ENCODE peak calls at places on chromosomes 3 and 15, in six cellular contexts. B is stimulated activated CD4-positive, alpha-beta T cell treated with anti-CD3 and anti-CD28 coated beads, Interleukin-1b, Interleukin-23, amount 100 ng/mL, for 24 hours; T is activated naive CD4-positive, alpha-beta T cell; D is upper lobe of right lung; J is T-helper 2 cell; F is nucleus accumbens. V is an unnamed sample.

GRCh38 chr3:191244242-191244867 is 45.3 kb downstream of the OSTN start:
- DNase-seq in B (no peak), T (no peak), D (no peak), J (no peak), F (no peak), V (no peak)

GRCh38 chr3:150094150-150094932 is 123.6 kb upstream of the PFN2 start:
- DNase-seq in B (no peak), T (no peak), D (no peak), J (no peak), F (no peak), V (no peak)

GRCh38 chr3:99544819-99545281 is 93.5 kb upstream of the COL8A1 start:
- DNase-seq in B (no peak), T (no peak), D (no peak), J (no peak), F (no peak), V (no peak)

GRCh38 chr3:13881536-13882410 is 1.9 kb upstream of the WNT7A start:
- DNase-seq in B (no peak), T (no peak), D (peak; percentile 45), J (no peak), F (no peak), V (no peak)

GRCh38 chr3:127233371-127233770 is 40.4 kb downstream of the PRR23E start:
- DNase-seq in B (no peak), T (no peak), D (no peak), J (no peak), F (no peak), V (no peak)

GRCh38 chr15:84985158-84985557 is 3.5 kb downstream of the PDE8A start:
- DNase-seq in B (no peak), T (no peak), D (no peak), J (no peak), F (no peak), V (no peak)

GRCh38 chr15:76335129-76335850 is 1.3 kb upstream of the ISL2 start:
- DNase-seq in B (no peak), T (no peak), D (no peak), J (no peak), F (no peak), V (no peak)

GRCh38 chr15:69357773-69358765 is 56.1 kb upstream of the KIF23 start:
- DNase-seq in B (no peak), T (no peak), D (no peak), J (no peak), F (no peak), V (no peak)

GRCh38 chr3:50264389-50264963 is 4.5 kb upstream of the SEMA3B start:
- DNase-seq in B (no peak), T (no peak), D (peak; percentile 89), J (no peak), F (peak; percentile 69), V (no peak)

GRCh38 chr3:65706786-65707568 is 331.7 kb downstream of the MAGI1 start:
- DNase-seq in B (no peak), T (no peak), D (no peak), J (no peak), F (no peak), V (no peak)

GRCh38 chr15:90851114-90851513 is 17.3 kb upstream of the FURIN start:
- DNase-seq in B (no peak), T (no peak), D (no peak), J (no peak), F (no peak), V (peak; percentile 46)

GRCh38 chr3:185455860-185456259 is 43.0 kb downstream of the TMEM41A start:
- DNase-seq in B (no peak), T (no peak), D (no peak), J (no peak), F (no peak), V (no peak)

GRCh38 chr3:150410311-150411105 is 2.4 kb downstream of the TSC22D2 start:
- DNase-seq in B (no peak), T (peak; percentile 15), D (peak; percentile 71), J (peak; percentile 15), F (peak; percentile 19), V (no peak)

GRCh38 chr3:174531262-174531982 is 327.7 kb upstream of the NAALADL2 start:
- DNase-seq in B (no peak), T (no peak), D (no peak), J (no peak), F (no peak), V (no peak)

GRCh38 chr15:89119489-89120478 is 31.5 kb downstream of the ABHD2 start:
- DNase-seq in B (no peak), T (no peak), D (no peak), J (no peak), F (no peak), V (no peak)

GRCh38 chr3:120909602-120909878 is 1.5 kb downstream of the STXBP5L start:
- DNase-seq in B (no peak), T (no peak), D (no peak), J (no peak), F (no peak), V (no peak)

GRCh38 chr3:69095636-69096035 is 10.9 kb downstream of the ARL6IP5 start:
- DNase-seq in B (no peak), T (no peak), D (no peak), J (no peak), F (no peak), V (no peak)

GRCh38 chr3:42499478-42499871 is 3.0 kb upstream of the VIPR1 start:
- DNase-seq in B (no peak), T (no peak), D (no peak), J (no peak), F (no peak), V (no peak)

GRCh38 chr3:72261566-72262564 is 476.9 kb upstream of the PROK2 start:
- DNase-seq in B (no peak), T (no peak), D (no peak), J (no peak), F (no peak), V (no peak)

GRCh38 chr3:89353465-89353864 is 246.0 kb downstream of the EPHA3 start:
- DNase-seq in B (no peak), T (no peak), D (no peak), J (no peak), F (no peak), V (no peak)

GRCh38 chr15:93245616-93246122 is 156.7 kb upstream of the RGMA start:
- DNase-seq in B (no peak), T (no peak), D (no peak), J (no peak), F (no peak), V (no peak)

GRCh38 chr3:57130426-57131209 is 34.5 kb downstream of the IL17RD start:
- DNase-seq in B (no peak), T (no peak), D (no peak), J (no peak), F (no peak), V (no peak)

GRCh38 chr3:88003115-88003755 is 55.6 kb downstream of the CGGBP1 start:
- DNase-seq in B (no peak), T (no peak), D (no peak), J (no peak), F (no peak), V (no peak)

V was measured in activated T-helper 9 cell treated with anti-CD3 and anti-CD28 coated beads, Interleukin-2, amount 50 U/mL, for 16 hours.